ENCODE peak calls at places on chromosomes 4 and X, in nine cellular contexts. One of them, this sample, is unnamed.
A peak's percentile ranks its signal among the peaks of the same experiment; 100 is the strongest.

GRCh38 chr4:77235289-77235854 is 78.4 kb downstream of the CCNG2 start:
- DNase-seq in OCI-LY7: peak; percentile 21
- DNase-seq in choroid plexus epithelial cell: no peak
- DNase-seq in lower leg skin: no peak
- DNase-seq in epithelial cell of esophagus: no peak
- DNase-seq in tibial artery: no peak
- DNase-seq in cardiac muscle cell: no peak
- DNase-seq in IMR-90: no peak
- DNase-seq in neural progenitor cell: no peak
- DNase-seq in this sample: no peak

GRCh38 chr4:108651068-108651794 is 832 bp downstream of the OSTC start:
- DNase-seq in tibial artery: no peak
- DNase-seq in lower leg skin: no peak
- DNase-seq in neural progenitor cell: peak; percentile 27
- DNase-seq in epithelial cell of esophagus: peak; percentile 60
- DNase-seq in OCI-LY7: peak; percentile 45
- DNase-seq in choroid plexus epithelial cell: peak; percentile 84
- DNase-seq in IMR-90: peak; percentile 72
- DNase-seq in cardiac muscle cell: peak; percentile 22
- DNase-seq in this sample: no peak

GRCh38 chrX:124433186-124433585 is 86.8 kb downstream of the SH2D1A start:
- DNase-seq in IMR-90: no peak
- DNase-seq in tibial artery: no peak
- DNase-seq in neural progenitor cell: no peak
- DNase-seq in epithelial cell of esophagus: peak; percentile 0
- DNase-seq in lower leg skin: no peak
- DNase-seq in OCI-LY7: no peak
- DNase-seq in choroid plexus epithelial cell: no peak
- DNase-seq in cardiac muscle cell: no peak
- DNase-seq in this sample: no peak

GRCh38 chr4:3733195-3733594 is 33.0 kb upstream of the ADRA2C start:
- DNase-seq in lower leg skin: no peak
- DNase-seq in epithelial cell of esophagus: no peak
- DNase-seq in choroid plexus epithelial cell: no peak
- DNase-seq in neural progenitor cell: peak; percentile 25
- DNase-seq in tibial artery: no peak
- DNase-seq in OCI-LY7: no peak
- DNase-seq in IMR-90: no peak
- DNase-seq in cardiac muscle cell: no peak
- DNase-seq in this sample: no peak

GRCh38 chrX:13357925-13358324 is 38.1 kb upstream of the ATXN3L start:
- DNase-seq in neural progenitor cell: peak; percentile 74
- DNase-seq in lower leg skin: peak; percentile 19
- DNase-seq in OCI-LY7: no peak
- DNase-seq in tibial artery: no peak
- DNase-seq in epithelial cell of esophagus: peak; percentile 83
- DNase-seq in IMR-90: peak; percentile 10
- DNase-seq in choroid plexus epithelial cell: peak; percentile 84
- DNase-seq in cardiac muscle cell: no peak
- DNase-seq in this sample: no peak

GRCh38 chr4:145679991-145680455 is at the start of gene C4orf51:
- DNase-seq in tibial artery: no peak
- DNase-seq in neural progenitor cell: no peak
- DNase-seq in lower leg skin: no peak
- DNase-seq in IMR-90: peak; percentile 75
- DNase-seq in epithelial cell of esophagus: peak; percentile 59
- DNase-seq in cardiac muscle cell: peak; percentile 52
- DNase-seq in OCI-LY7: no peak
- DNase-seq in choroid plexus epithelial cell: peak; percentile 52
- DNase-seq in this sample: no peak

GRCh38 chrX:72346306-72346949 is 40.7 kb upstream of the CITED1 start:
- DNase-seq in lower leg skin: no peak
- DNase-seq in neural progenitor cell: peak; percentile 34
- DNase-seq in epithelial cell of esophagus: no peak
- DNase-seq in cardiac muscle cell: no peak
- DNase-seq in OCI-LY7: no peak
- DNase-seq in tibial artery: no peak
- DNase-seq in choroid plexus epithelial cell: no peak
- DNase-seq in IMR-90: no peak
- DNase-seq in this sample: no peak

GRCh38 chr4:7557447-7557846 is 122.7 kb upstream of the PSAPL1 start:
- DNase-seq in lower leg skin: no peak
- DNase-seq in cardiac muscle cell: no peak
- DNase-seq in tibial artery: no peak
- DNase-seq in OCI-LY7: no peak
- DNase-seq in neural progenitor cell: no peak
- DNase-seq in epithelial cell of esophagus: peak; percentile 2
- DNase-seq in choroid plexus epithelial cell: peak; percentile 63
- DNase-seq in IMR-90: peak; percentile 82
- DNase-seq in this sample: no peak

GRCh38 chrX:46554942-46555341 is 9.7 kb upstream of the ZNF674 start:
- DNase-seq in tibial artery: no peak
- DNase-seq in choroid plexus epithelial cell: peak; percentile 61
- DNase-seq in cardiac muscle cell: no peak
- DNase-seq in lower leg skin: no peak
- DNase-seq in OCI-LY7: no peak
- DNase-seq in epithelial cell of esophagus: peak; percentile 47
- DNase-seq in neural progenitor cell: no peak
- DNase-seq in IMR-90: peak; percentile 58
- DNase-seq in this sample: no peak

GRCh38 chrX:18424482-18425198 is 768 bp upstream of the CDKL5 start:
- DNase-seq in tibial artery: no peak
- DNase-seq in neural progenitor cell: peak; percentile 69
- DNase-seq in lower leg skin: no peak
- DNase-seq in IMR-90: peak; percentile 70
- DNase-seq in choroid plexus epithelial cell: peak; percentile 52
- DNase-seq in cardiac muscle cell: peak; percentile 53
- DNase-seq in epithelial cell of esophagus: peak; percentile 29
- DNase-seq in OCI-LY7: peak; percentile 68
- DNase-seq in this sample: no peak

GRCh38 chr4:164550989-164551712 is 202.8 kb upstream of the SMIM31 start:
- DNase-seq in cardiac muscle cell: no peak
- DNase-seq in OCI-LY7: no peak
- DNase-seq in lower leg skin: no peak
- DNase-seq in tibial artery: no peak
- DNase-seq in epithelial cell of esophagus: no peak
- DNase-seq in neural progenitor cell: peak; percentile 13
- DNase-seq in choroid plexus epithelial cell: no peak
- DNase-seq in IMR-90: no peak
- DNase-seq in this sample: no peak

GRCh38 chrX:32408389-32408788 is 803.0 kb downstream of the DMD start:
- DNase-seq in lower leg skin: no peak
- DNase-seq in tibial artery: no peak
- DNase-seq in OCI-LY7: peak; percentile 62
- DNase-seq in IMR-90: no peak
- DNase-seq in choroid plexus epithelial cell: peak; percentile 13
- DNase-seq in epithelial cell of esophagus: peak; percentile 2
- DNase-seq in neural progenitor cell: no peak
- DNase-seq in cardiac muscle cell: no peak
- DNase-seq in this sample: no peak

GRCh38 chr4:77510367-77510766 is 95.3 kb upstream of the CXCL13 start:
- DNase-seq in cardiac muscle cell: no peak
- DNase-seq in tibial artery: no peak
- DNase-seq in epithelial cell of esophagus: no peak
- DNase-seq in choroid plexus epithelial cell: no peak
- DNase-seq in IMR-90: no peak
- DNase-seq in lower leg skin: no peak
- DNase-seq in OCI-LY7: no peak
- DNase-seq in neural progenitor cell: no peak
- DNase-seq in this sample: no peak

GRCh38 chr4:90977726-90978125 is 850.5 kb downstream of the CCSER1 start:
- DNase-seq in IMR-90: no peak
- DNase-seq in epithelial cell of esophagus: no peak
- DNase-seq in choroid plexus epithelial cell: no peak
- DNase-seq in neural progenitor cell: no peak
- DNase-seq in cardiac muscle cell: no peak
- DNase-seq in tibial artery: no peak
- DNase-seq in OCI-LY7: no peak
- DNase-seq in lower leg skin: no peak
- DNase-seq in this sample: no peak

GRCh38 chr4:185592845-185593488 is 57.7 kb upstream of the PDLIM3 start:
- DNase-seq in IMR-90: no peak
- DNase-seq in OCI-LY7: peak; percentile 11
- DNase-seq in neural progenitor cell: no peak
- DNase-seq in choroid plexus epithelial cell: peak; percentile 58
- DNase-seq in lower leg skin: no peak
- DNase-seq in tibial artery: no peak
- DNase-seq in epithelial cell of esophagus: peak; percentile 17
- DNase-seq in cardiac muscle cell: no peak
- DNase-seq in this sample: no peak

GRCh38 chrX:97876697-97877407 is 993.1 kb downstream of the RPA4 start:
- DNase-seq in neural progenitor cell: no peak
- DNase-seq in cardiac muscle cell: no peak
- DNase-seq in tibial artery: no peak
- DNase-seq in OCI-LY7: no peak
- DNase-seq in epithelial cell of esophagus: no peak
- DNase-seq in lower leg skin: no peak
- DNase-seq in IMR-90: no peak
- DNase-seq in choroid plexus epithelial cell: no peak
- DNase-seq in this sample: no peak

GRCh38 chr4:166309286-166309685 is 436.2 kb downstream of the TLL1 start:
- DNase-seq in epithelial cell of esophagus: no peak
- DNase-seq in IMR-90: no peak
- DNase-seq in OCI-LY7: no peak
- DNase-seq in neural progenitor cell: no peak
- DNase-seq in choroid plexus epithelial cell: no peak
- DNase-seq in cardiac muscle cell: no peak
- DNase-seq in lower leg skin: no peak
- DNase-seq in tibial artery: no peak
- DNase-seq in this sample: no peak

GRCh38 chrX:12984629-12985303 is 9.9 kb downstream of the TMSB4X start:
- DNase-seq in tibial artery: no peak
- DNase-seq in neural progenitor cell: no peak
- DNase-seq in cardiac muscle cell: no peak
- DNase-seq in epithelial cell of esophagus: peak; percentile 81
- DNase-seq in IMR-90: peak; percentile 35
- DNase-seq in lower leg skin: no peak
- DNase-seq in OCI-LY7: no peak
- DNase-seq in choroid plexus epithelial cell: peak; percentile 58
- DNase-seq in this sample: no peak

GRCh38 chr4:80037864-80038263 is 35.2 kb downstream of the ANTXR2 start:
- DNase-seq in IMR-90: no peak
- DNase-seq in choroid plexus epithelial cell: no peak
- DNase-seq in lower leg skin: no peak
- DNase-seq in epithelial cell of esophagus: no peak
- DNase-seq in neural progenitor cell: no peak
- DNase-seq in OCI-LY7: no peak
- DNase-seq in cardiac muscle cell: no peak
- DNase-seq in tibial artery: no peak
- DNase-seq in this sample: no peak
- TF ChIP-seq CTCF in IMR-90: no peak
- TF ChIP-seq CTCF in choroid plexus epithelial cell: no peak
- TF ChIP-seq CTCF in lower leg skin: no peak
- TF ChIP-seq CTCF in epithelial cell of esophagus: no peak
- TF ChIP-seq CTCF in neural progenitor cell: no peak
- TF ChIP-seq CTCF in OCI-LY7: no peak
- TF ChIP-seq CTCF in cardiac muscle cell: no peak
- TF ChIP-seq CTCF in tibial artery: no peak
- TF ChIP-seq CTCF in this sample: no peak

DNA sequence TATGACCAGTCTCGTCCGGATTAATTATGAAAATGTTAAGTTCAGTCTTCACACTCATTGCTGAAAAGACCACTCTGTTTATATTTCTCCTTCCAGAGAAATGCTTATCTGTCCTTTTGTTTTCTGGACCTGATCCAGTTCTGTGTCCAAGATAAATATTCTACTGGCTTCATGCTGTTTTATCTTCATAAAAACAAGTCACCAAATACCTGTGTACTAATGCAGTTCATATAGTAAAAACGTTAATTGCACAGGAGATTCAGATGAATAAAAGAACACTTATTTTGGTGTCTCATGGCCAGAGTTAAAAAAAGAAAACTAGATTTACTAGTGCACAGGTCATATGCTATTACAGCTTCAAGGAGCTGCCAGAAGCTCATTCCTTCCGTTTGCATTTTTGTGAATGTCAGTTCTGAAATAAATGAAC is 17.3 kb downstream of the FNIP2 start:
- DNase-seq in tibial artery: no peak
- DNase-seq in cardiac muscle cell: no peak
- DNase-seq in neural progenitor cell: no peak
- DNase-seq in choroid plexus epithelial cell: peak; percentile 71
- DNase-seq in lower leg skin: no peak
- DNase-seq in OCI-LY7: no peak
- DNase-seq in epithelial cell of esophagus: no peak
- DNase-seq in IMR-90: peak; percentile 28
- DNase-seq in this sample: no peak
- H3K4me3 ChIP-seq in tibial artery: no peak overlapping the region
- H3K4me3 ChIP-seq in cardiac muscle cell: no peak overlapping the region
- H3K4me3 ChIP-seq in neural progenitor cell: no peak overlapping the region
- H3K4me3 ChIP-seq in choroid plexus epithelial cell: no peak overlapping the region
- H3K4me3 ChIP-seq in lower leg skin: no peak overlapping the region
- H3K4me3 ChIP-seq in OCI-LY7: no peak overlapping the region
- H3K4me3 ChIP-seq in epithelial cell of esophagus: no peak overlapping the region
- H3K4me3 ChIP-seq in IMR-90: no peak overlapping the region
- H3K4me3 ChIP-seq in this sample: peak overlapping the region; percentile 39

DNA sequence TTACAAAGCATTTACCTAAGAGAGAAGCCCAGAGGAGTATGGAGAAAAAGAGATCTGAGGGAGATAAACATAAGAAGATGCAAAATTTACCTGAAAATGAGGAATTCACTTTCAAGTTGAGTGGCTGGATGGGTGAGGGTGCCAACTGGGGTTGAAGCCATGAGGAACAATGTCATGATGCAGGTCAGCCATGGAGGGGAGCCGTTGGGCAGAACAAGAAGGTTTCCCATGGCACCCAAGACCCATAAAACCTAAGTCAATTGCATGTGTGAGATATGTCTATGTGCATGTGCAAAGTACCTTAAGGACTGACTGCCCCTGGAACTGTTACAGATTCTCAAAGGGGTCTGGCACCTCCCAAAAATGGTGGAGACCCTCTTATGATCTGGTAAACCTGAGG is 46.6 kb upstream of the PRRG1 start:
- DNase-seq in lower leg skin: no peak
- DNase-seq in neural progenitor cell: peak; percentile 27
- DNase-seq in OCI-LY7: no peak
- DNase-seq in IMR-90: peak; percentile 21
- DNase-seq in cardiac muscle cell: peak; percentile 26
- DNase-seq in choroid plexus epithelial cell: peak; percentile 66
- DNase-seq in tibial artery: peak; percentile 18
- DNase-seq in epithelial cell of esophagus: peak; percentile 48
- DNase-seq in this sample: no peak
- TF ChIP-seq CTCF in lower leg skin: no peak
- TF ChIP-seq CTCF in neural progenitor cell: peak; percentile 46
- TF ChIP-seq CTCF in OCI-LY7: no peak
- TF ChIP-seq CTCF in IMR-90: peak; percentile 45
- TF ChIP-seq CTCF in cardiac muscle cell: peak; percentile 45
- TF ChIP-seq CTCF in choroid plexus epithelial cell: peak; percentile 62
- TF ChIP-seq CTCF in tibial artery: no peak
- TF ChIP-seq CTCF in epithelial cell of esophagus: peak; percentile 33
- TF ChIP-seq CTCF in this sample: peak; percentile 35

DNA sequence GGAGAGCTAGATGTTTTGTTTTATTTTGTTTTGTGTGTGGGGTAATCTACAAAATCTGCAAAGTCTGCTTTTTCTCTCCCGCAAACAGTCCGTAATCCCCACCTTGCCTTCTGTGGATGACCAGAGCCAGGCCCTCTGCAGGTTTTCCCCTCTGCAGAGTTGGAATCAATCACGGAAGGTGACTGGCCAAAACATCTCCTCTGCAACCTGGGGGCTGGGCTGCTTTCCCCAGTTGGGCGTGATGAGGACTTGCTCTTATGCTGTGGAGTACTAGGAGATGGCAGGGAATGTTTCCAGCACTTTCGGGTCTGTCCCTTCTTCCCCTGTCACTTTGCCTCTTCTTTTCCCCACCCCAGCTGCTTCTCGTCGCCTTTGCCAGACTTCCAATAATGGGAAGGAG is 1.1 kb downstream of the TMEM35A start:
- DNase-seq in tibial artery: no peak
- DNase-seq in choroid plexus epithelial cell: no peak
- DNase-seq in cardiac muscle cell: peak; percentile 12
- DNase-seq in IMR-90: no peak
- DNase-seq in OCI-LY7: no peak
- DNase-seq in epithelial cell of esophagus: no peak
- DNase-seq in lower leg skin: no peak
- DNase-seq in neural progenitor cell: peak; percentile 10
- DNase-seq in this sample: no peak
- H3K4me3 ChIP-seq in tibial artery: peak overlapping the region; percentile 52
- H3K4me3 ChIP-seq in choroid plexus epithelial cell: no peak overlapping the region
- H3K4me3 ChIP-seq in cardiac muscle cell: peak overlapping the region; percentile 34
- H3K4me3 ChIP-seq in IMR-90: peak overlapping the region; percentile 72
- H3K4me3 ChIP-seq in OCI-LY7: no peak overlapping the region
- H3K4me3 ChIP-seq in epithelial cell of esophagus: no peak overlapping the region
- H3K4me3 ChIP-seq in lower leg skin: no peak overlapping the region
- H3K4me3 ChIP-seq in neural progenitor cell: peak overlapping the region; percentile 79
- H3K4me3 ChIP-seq in this sample: peak overlapping the region; percentile 44

This sample was measured in psoas muscle.